ENCODE peak calls at places on chromosomes 7 and 10, in nine cellular contexts. X is kidney epithelial cell; C is lung; B is gastrocnemius medialis; Q is BE2C; S is OCI-LY7; M is activated CD8-positive, alpha-beta T cell treated with anti-CD3 and anti-CD28 coated beads for 36 hours; G is cardiac muscle cell; P is heart left ventricle. E is an unnamed sample.

GRCh38 chr10:42850931-42851330 is 68.3 kb downstream of the BMS1 start:
- DNase-seq in X (no peak), C (no peak), B (no peak), Q (no peak), S (no peak), M (no peak), G (no peak), P (no peak), E (no peak)

GRCh38 chr7:123824754-123825067 is 20.3 kb upstream of the HYAL4 start:
- DNase-seq in X (no peak), C (no peak), B (no peak), Q (no peak), S (no peak), M (no peak), G (no peak), P (no peak), E (no peak)

GRCh38 chr7:716636-717035 is 9.9 kb upstream of the DNAAF5 start:
- DNase-seq in X (no peak), C (no peak), B (no peak), Q (no peak), S (no peak), M (no peak), G (no peak), P (no peak), E (no peak)

GRCh38 chr7:22275574-22276150 is 81.3 kb downstream of the RAPGEF5 start:
- DNase-seq in X (no peak), C (no peak), B (no peak), Q (no peak), S (no peak), M (no peak), G (no peak), P (no peak), E (no peak)

GRCh38 chr7:151134743-151135524 is 32.6 kb downstream of the GBX1 start:
- DNase-seq in X (no peak), C (no peak), B (peak), Q (peak), S (no peak), M (no peak), G (no peak), P (no peak), E (no peak)

GRCh38 chr10:6927001-6927400 is 346.9 kb upstream of the PRKCQ start:
- DNase-seq in X (no peak), C (no peak), B (no peak), Q (no peak), S (no peak), M (no peak), G (no peak), P (no peak), E (no peak)

GRCh38 chr7:117164578-117164977 is 158.3 kb downstream of the WNT2 start:
- DNase-seq in X (no peak), C (no peak), B (no peak), Q (no peak), S (no peak), M (no peak), G (no peak), P (no peak), E (no peak)

GRCh38 chr7:39228946-39229345 is 251.2 kb downstream of the POU6F2 start:
- DNase-seq in X (no peak), C (no peak), B (no peak), Q (no peak), S (no peak), M (no peak), G (no peak), P (no peak), E (peak)

GRCh38 chr10:93313798-93314197 is 168.3 kb downstream of the MYOF start:
- DNase-seq in X (no peak), C (no peak), B (no peak), Q (no peak), S (no peak), M (no peak), G (no peak), P (no peak), E (no peak)

GRCh38 chr10:79311581-79312407 is 35.5 kb upstream of the PPIF start:
- DNase-seq in X (no peak), C (no peak), B (no peak), Q (no peak), S (no peak), M (no peak), G (no peak), P (peak), E (no peak)

GRCh38 chr10:22674215-22674930 is 40.0 kb downstream of the PIP4K2A start:
- DNase-seq in X (no peak), C (no peak), B (no peak), Q (no peak), S (no peak), M (no peak), G (peak), P (no peak), E (no peak)

GRCh38 chr7:30705008-30705407 is 22.8 kb upstream of the CRHR2 start:
- DNase-seq in X (no peak), C (no peak), B (no peak), Q (no peak), S (no peak), M (no peak), G (no peak), P (no peak), E (no peak)

GRCh38 chr10:79152423-79152817 is 83.7 kb downstream of the ZMIZ1 start:
- DNase-seq in X (no peak), C (no peak), B (no peak), Q (no peak), S (no peak), M (no peak), G (peak), P (peak), E (no peak)

GRCh38 chr7:17041324-17041723 is 159.5 kb upstream of the AGR3 start:
- DNase-seq in X (peak), C (no peak), B (no peak), Q (no peak), S (no peak), M (no peak), G (peak), P (no peak), E (peak)

GRCh38 chr10:100740476-100741341 is 4.7 kb upstream of the PAX2 start:
- DNase-seq in X (no peak), C (no peak), B (no peak), Q (no peak), S (no peak), M (no peak), G (no peak), P (no peak), E (no peak)

GRCh38 chr7:154202002-154202401 is 149.8 kb downstream of the DPP6 start:
- DNase-seq in X (no peak), C (no peak), B (no peak), Q (no peak), S (no peak), M (no peak), G (no peak), P (no peak), E (no peak)

GRCh38 chr10:49151481-49151880 is 17.7 kb upstream of the FAM170B start:
- DNase-seq in X (no peak), C (no peak), B (no peak), Q (no peak), S (no peak), M (no peak), G (no peak), P (no peak), E (no peak)

GRCh38 chr10:23198940-23199767 is 7.0 kb downstream of the PTF1A start:
- DNase-seq in X (no peak), C (no peak), B (no peak), Q (no peak), S (no peak), M (no peak), G (no peak), P (no peak), E (no peak)

GRCh38 chr7:158018061-158018796 is 569.4 kb downstream of the PTPRN2 start:
- DNase-seq in X (no peak), C (no peak), B (no peak), Q (no peak), S (no peak), M (no peak), G (no peak), P (no peak), E (no peak)

GRCh38 chr10:14971867-14972448 is 12.8 kb downstream of the MEIG1 start:
- DNase-seq in X (no peak), C (no peak), B (no peak), Q (peak), S (peak), M (peak), G (peak), P (no peak), E (no peak)

GRCh38 chr7:35038340-35038738 is 1.1 kb upstream of the DPY19L1 start:
- DNase-seq in X (no peak), C (no peak), B (no peak), Q (no peak), S (no peak), M (no peak), G (no peak), P (no peak), E (no peak)

GRCh38 chr10:77251297-77252013 is 386.2 kb downstream of the KCNMA1 start:
- DNase-seq in X (no peak), C (no peak), B (no peak), Q (peak), S (peak), M (peak), G (peak), P (no peak), E (no peak)

GRCh38 chr7:96135241-96135640 is 186.7 kb downstream of the SLC25A13 start:
- DNase-seq in X (peak), C (no peak), B (no peak), Q (no peak), S (no peak), M (no peak), G (no peak), P (no peak), E (no peak)

GRCh38 chr7:102728-103127 is 89.6 kb upstream of the FAM20C start:
- DNase-seq in X (no peak), C (no peak), B (no peak), Q (no peak), S (no peak), M (no peak), G (no peak), P (no peak), E (peak)

GRCh38 chr7:34158754-34159153 is 253.4 kb downstream of the BMPER start:
- DNase-seq in X (no peak), C (no peak), B (peak), Q (peak), S (no peak), M (no peak), G (no peak), P (no peak), E (no peak)

GRCh38 chr10:131961777-131962450 is 19.8 kb downstream of the BNIP3 start:
- DNase-seq in X (no peak), C (no peak), B (no peak), Q (peak), S (no peak), M (no peak), G (no peak), P (no peak), E (no peak)

GRCh38 chr7:11570922-11571550 is 261.0 kb downstream of the THSD7A start:
- DNase-seq in X (no peak), C (no peak), B (no peak), Q (no peak), S (no peak), M (no peak), G (no peak), P (no peak), E (no peak)

GRCh38 chr7:33640732-33641131 is 264.6 kb upstream of the BMPER start:
- DNase-seq in X (no peak), C (no peak), B (no peak), Q (no peak), S (no peak), M (no peak), G (no peak), P (no peak), E (no peak)

DNA sequence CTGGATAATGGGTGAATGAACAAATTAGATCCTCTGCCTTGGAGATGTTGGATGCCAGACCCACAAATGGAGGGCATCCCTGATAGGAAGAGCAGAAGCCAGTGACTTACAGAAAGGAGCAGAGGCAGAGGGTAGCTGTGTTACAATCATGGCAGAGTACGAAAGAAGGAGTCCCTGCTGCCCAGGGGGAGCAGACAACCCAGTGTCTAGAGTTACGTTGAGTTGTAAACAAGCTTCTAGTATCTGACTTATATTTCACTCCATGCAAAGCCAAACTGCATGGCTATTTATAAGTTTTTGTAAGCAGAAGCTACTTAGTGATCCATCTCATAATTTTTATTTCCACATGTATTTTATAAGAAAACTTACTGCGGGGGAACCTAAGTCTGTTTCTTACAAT is 56.2 kb upstream of the A1CF start:
- DNase-seq in X (no peak), C (no peak), B (no peak), Q (no peak), S (no peak), M (no peak), G (no peak), P (no peak), E (no peak)
- TF ChIP-seq CTCF in X (no peak), C (no peak), B (no peak), Q (no peak), S (no peak), M (no peak), G (no peak), P (no peak), E (no peak)

GRCh38 chr10:10680496-10680895 is 337.2 kb upstream of the CELF2 start:
- DNase-seq in X (no peak), C (no peak), B (no peak), Q (no peak), S (no peak), M (no peak), G (no peak), P (no peak), E (no peak)

GRCh38 chr10:10677479-10677878 is 340.2 kb upstream of the CELF2 start:
- DNase-seq in X (peak), C (peak), B (peak), Q (peak), S (peak), M (peak), G (peak), P (peak), E (no peak)
- TF ChIP-seq CTCF in X (peak), C (peak), B (peak), Q (peak), S (peak), M (peak), G (peak), P (peak), E (peak)

GRCh38 chr7:28754027-28754426 is 204.1 kb downstream of the TRIL start:
- DNase-seq in X (no peak), C (no peak), B (no peak), Q (no peak), S (no peak), M (no peak), G (peak), P (no peak), E (no peak)
- TF ChIP-seq CTCF in X (no peak), C (no peak), B (no peak), Q (no peak), S (no peak), M (no peak), G (peak), P (no peak), E (no peak)

GRCh38 chr10:44977287-44978212 is 1.1 kb downstream of the DEPP1 start:
- DNase-seq in X (no peak), C (no peak), B (no peak), Q (no peak), S (no peak), M (no peak), G (no peak), P (peak), E (no peak)

GRCh38 chr10:44980309-44981171 is 1.9 kb upstream of the DEPP1 start:
- DNase-seq in X (no peak), C (no peak), B (no peak), Q (no peak), S (no peak), M (no peak), G (no peak), P (no peak), E (no peak)

GRCh38 chr10:44979281-44980181 is 922 bp upstream of the DEPP1 start:
- DNase-seq in X (no peak), C (no peak), B (peak), Q (no peak), S (no peak), M (no peak), G (no peak), P (no peak), E (no peak)

GRCh38 chr10:44978213-44978569 is 418 bp downstream of the DEPP1 start:
- DNase-seq in X (no peak), C (no peak), B (no peak), Q (no peak), S (no peak), M (no peak), G (no peak), P (no peak), E (no peak)

DNA sequence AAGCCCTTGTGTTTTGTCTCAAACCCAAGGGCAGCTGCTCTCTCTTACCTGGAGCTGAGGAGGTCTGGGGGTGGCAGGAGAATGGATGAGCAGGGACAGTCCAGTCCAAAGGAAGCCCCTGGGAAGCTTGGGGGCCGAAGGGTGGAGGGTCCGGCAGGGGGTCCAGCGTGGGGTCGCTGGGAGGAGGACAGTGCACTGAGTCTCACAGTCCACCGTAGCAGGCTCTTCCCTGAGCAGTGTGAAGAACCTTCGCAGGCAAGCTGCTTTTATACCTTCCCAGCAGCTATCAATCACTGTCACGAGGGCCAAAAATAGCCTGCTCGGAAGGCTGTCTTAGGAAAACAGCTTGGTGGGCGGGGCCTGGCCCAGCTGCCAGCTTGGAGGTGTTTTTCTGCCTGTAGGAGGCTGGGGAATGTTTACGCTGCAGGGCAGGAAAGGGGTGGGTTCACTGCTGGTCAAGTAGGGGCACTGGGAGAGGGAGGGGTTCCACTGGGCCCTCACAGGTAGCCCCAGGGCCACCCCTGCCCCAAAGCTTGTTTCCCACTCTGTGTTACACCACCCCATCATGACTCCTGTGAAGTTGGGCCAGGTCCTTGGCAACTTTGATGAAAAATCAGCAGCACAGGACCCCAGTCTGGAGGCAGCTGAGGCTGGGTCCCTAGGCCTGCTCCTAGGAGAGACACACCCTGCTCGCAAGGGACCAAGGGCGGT is at the start of gene DEPP1:
- DNase-seq in X (peak), C (peak), B (peak), Q (peak), S (no peak), M (peak), G (peak), P (peak), E (peak)
- TF ChIP-seq CTCF in X (peak), C (peak), B (peak), Q (no peak), S (no peak), M (no peak), G (peak), P (peak), E (peak)

GRCh38 chr10:111281516-111281915 is 204.7 kb downstream of the ADRA2A start:
- DNase-seq in X (no peak), C (no peak), B (no peak), Q (no peak), S (no peak), M (no peak), G (no peak), P (no peak), E (no peak)
- TF ChIP-seq CTCF in X (no peak), C (no peak), B (no peak), Q (peak), S (peak), M (no peak), G (no peak), P (no peak), E (peak)

DNA sequence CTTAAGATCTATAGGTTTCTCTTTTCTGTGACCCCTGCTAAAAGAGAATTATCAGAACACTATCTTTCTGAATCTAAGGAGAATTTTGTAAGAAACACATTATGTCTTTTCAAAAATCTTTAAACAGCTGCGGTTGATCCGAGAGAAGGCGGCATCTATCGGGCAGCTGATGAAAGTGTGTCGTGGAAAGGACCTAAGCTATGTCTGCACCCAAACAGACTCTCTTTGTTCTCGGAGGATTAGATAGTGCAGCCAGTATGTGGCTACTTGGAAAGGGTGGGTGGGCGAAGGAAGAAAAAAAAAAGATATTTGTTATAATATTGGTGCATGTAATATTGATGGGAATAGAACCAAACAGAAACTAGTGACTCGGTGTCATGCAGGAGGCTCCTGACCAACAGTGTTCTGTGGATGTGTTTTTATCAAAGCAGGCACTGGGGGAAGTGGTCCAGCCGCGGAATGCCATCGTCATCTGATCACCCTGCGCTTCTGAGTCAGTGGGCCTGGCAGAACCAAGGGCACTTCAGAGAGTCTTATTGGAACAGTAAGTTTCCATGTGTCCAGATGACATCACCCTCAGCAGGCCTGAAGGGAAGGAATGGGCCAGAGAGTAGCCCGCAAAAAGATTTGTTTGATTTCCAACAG is 509.7 kb upstream of the AKR1E2 start:
- DNase-seq in X (no peak), C (no peak), B (peak), Q (no peak), S (no peak), M (no peak), G (peak), P (peak), E (peak)
- TF ChIP-seq CTCF in X (no peak), C (no peak), B (no peak), Q (no peak), S (no peak), M (no peak), G (peak), P (no peak), E (peak)

GRCh38 chr10:91694170-91694794 is 61.4 kb upstream of the PPP1R3C start:
- DNase-seq in X (no peak), C (no peak), B (no peak), Q (peak), S (peak), M (peak), G (peak), P (no peak), E (no peak)
- TF ChIP-seq CTCF in X (peak), C (no peak), B (peak), Q (peak), S (peak), M (peak), G (peak), P (peak), E (peak)

GRCh38 chr7:27110977-27111752 is 8.7 kb upstream of the HOXA2 start:
- DNase-seq in X (no peak), C (no peak), B (no peak), Q (no peak), S (no peak), M (no peak), G (no peak), P (no peak), E (no peak)
- TF ChIP-seq CTCF in X (no peak), C (no peak), B (no peak), Q (no peak), S (no peak), M (no peak), G (no peak), P (no peak), E (no peak)

DNA sequence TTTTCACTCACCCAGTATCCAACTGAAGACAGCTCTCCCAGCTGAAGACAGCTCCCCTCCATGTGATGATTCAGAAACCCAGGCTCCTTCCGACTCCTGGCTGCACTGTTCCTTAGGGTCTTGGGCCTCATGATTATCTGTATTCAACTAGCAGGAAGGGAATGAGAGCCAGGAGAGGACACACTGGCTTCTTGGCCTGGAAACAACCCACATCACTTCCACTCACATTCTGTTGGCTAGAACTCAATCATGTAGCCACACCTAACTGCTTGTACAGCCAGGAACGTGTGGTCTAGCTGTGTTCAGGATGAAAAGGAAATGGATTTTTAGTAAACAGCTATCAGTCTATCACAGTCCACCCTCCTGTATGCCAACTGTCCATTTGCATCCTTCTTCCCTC is 30.4 kb upstream of the XPNPEP1 start:
- DNase-seq in X (no peak), C (no peak), B (no peak), Q (no peak), S (no peak), M (no peak), G (peak), P (no peak), E (no peak)
- TF ChIP-seq CTCF in X (no peak), C (no peak), B (no peak), Q (no peak), S (no peak), M (no peak), G (no peak), P (no peak), E (no peak)

E was measured in BJ.